ENCODE peak calls at places on chromosomes 5 and 9, in five cellular contexts. L is gastrocnemius medialis, Y is pancreas, U is uterus, H is heart left ventricle. T is an unnamed sample.
A peak's percentile ranks its signal among the peaks of the same experiment; 100 is the strongest.

GRCh38 chr5:146832985-146833732 is 45.4 kb downstream of the PPP2R2B start:
- DNase-seq in L (no peak), Y (no peak), U (no peak), H (no peak), T (no peak)

GRCh38 chr5:8581047-8581446 is 712.1 kb downstream of the MTRR start:
- DNase-seq in L (no peak), Y (no peak), U (no peak), H (no peak), T (no peak)

GRCh38 chr5:94361832-94362754 is 256.3 kb downstream of the KIAA0825 start:
- DNase-seq in L (no peak), Y (no peak), U (no peak), H (no peak), T (no peak)

GRCh38 chr5:73666891-73667290 is 40.9 kb downstream of the ARHGEF28 start:
- DNase-seq in L (no peak), Y (no peak), U (no peak), H (no peak), T (no peak)

GRCh38 chr9:70049236-70049635 is 5.6 kb downstream of the MAMDC2 start:
- DNase-seq in L (peak; percentile 75), Y (no peak), U (peak; percentile 72), H (peak; percentile 91), T (peak; percentile 52)

GRCh38 chr5:176812269-176813259 is 2.2 kb downstream of the UNC5A start:
- DNase-seq in L (no peak), Y (no peak), U (no peak), H (no peak), T (no peak)

GRCh38 chr9:83219154-83219923 is 156.4 kb upstream of the RASEF start:
- DNase-seq in L (peak; percentile 67), Y (peak; percentile 86), U (peak; percentile 75), H (peak; percentile 90), T (peak; percentile 79)

GRCh38 chr5:29054694-29055093 is 2016.3 kb upstream of the CDH9 start:
- DNase-seq in L (no peak), Y (no peak), U (no peak), H (no peak), T (no peak)

GRCh38 chr9:110284211-110284849 is 28.0 kb upstream of the TXN start:
- DNase-seq in L (no peak), Y (no peak), U (no peak), H (no peak), T (no peak)

GRCh38 chr9:127411122-127411521 is 13.1 kb upstream of the ZNF79 start:
- DNase-seq in L (no peak), Y (no peak), U (no peak), H (no peak), T (no peak)

GRCh38 chr5:174972291-174972690 is 247.9 kb downstream of the MSX2 start:
- DNase-seq in L (no peak), Y (peak; percentile 48), U (no peak), H (no peak), T (no peak)

GRCh38 chr5:11904270-11904906 is at the start of gene CTNND2:
- DNase-seq in L (no peak), Y (peak; percentile 84), U (no peak), H (peak; percentile 44), T (no peak)

GRCh38 chr5:151078490-151079262 is 2.2 kb downstream of the TNIP1 start:
- DNase-seq in L (no peak), Y (peak; percentile 42), U (no peak), H (peak; percentile 63), T (no peak)

GRCh38 chr5:76831108-76831447 is 12.2 kb downstream of the F2RL1 start:
- DNase-seq in L (no peak), Y (no peak), U (no peak), H (no peak), T (no peak)

GRCh38 chr9:120892748-120893584 is 16.0 kb upstream of the PHF19 start:
- DNase-seq in L (no peak), Y (no peak), U (no peak), H (no peak), T (no peak)

GRCh38 chr5:468401-468800 is 25.4 kb downstream of the EXOC3 start:
- DNase-seq in L (no peak), Y (no peak), U (no peak), H (peak; percentile 7), T (no peak)

GRCh38 chr9:115262477-115262876 is 144.5 kb upstream of the TNC start:
- DNase-seq in L (no peak), Y (peak; percentile 53), U (peak; percentile 69), H (peak; percentile 93), T (peak; percentile 86)

GRCh38 chr5:41508696-41509398 is 1.6 kb downstream of the PLCXD3 start:
- DNase-seq in L (no peak), Y (no peak), U (no peak), H (no peak), T (no peak)

GRCh38 chr5:40479939-40480338 is 199.8 kb upstream of the PTGER4 start:
- DNase-seq in L (no peak), Y (no peak), U (no peak), H (no peak), T (no peak)

GRCh38 chr5:32312194-32312681 is 501 bp downstream of the MTMR12 start:
- DNase-seq in L (peak; percentile 20), Y (peak; percentile 69), U (peak; percentile 64), H (peak; percentile 78), T (peak; percentile 73)

GRCh38 chr5:82641362-82641988 is 363.3 kb upstream of the RPS23 start:
- DNase-seq in L (peak; percentile 60), Y (peak; percentile 86), U (peak; percentile 71), H (peak; percentile 70), T (peak; percentile 30)

GRCh38 chr9:97831843-97832636 is 21.0 kb upstream of the FOXE1 start:
- DNase-seq in L (no peak), Y (no peak), U (no peak), H (no peak), T (no peak)

GRCh38 chr5:133850811-133851210 is 117.6 kb downstream of the C5orf15 start:
- DNase-seq in L (no peak), Y (no peak), U (no peak), H (no peak), T (no peak)

GRCh38 chr5:116209166-116209565 is 124.3 kb downstream of the COMMD10 start:
- DNase-seq in L (no peak), Y (no peak), U (no peak), H (no peak), T (no peak)

GRCh38 chr9:6055213-6055612 is 39.8 kb upstream of the RANBP6 start:
- DNase-seq in L (no peak), Y (peak; percentile 70), U (no peak), H (no peak), T (no peak)

GRCh38 chr5:14908195-14908594 is 36.6 kb upstream of the ANKH start:
- DNase-seq in L (no peak), Y (no peak), U (no peak), H (peak; percentile 29), T (no peak)

GRCh38 chr9:121201045-121201737 is 478 bp downstream of the RAB14 start:
- DNase-seq in L (peak; percentile 6), Y (no peak), U (no peak), H (peak; percentile 57), T (peak; percentile 53)

GRCh38 chr5:132760043-132760420 is 12.8 kb downstream of the CCNI2 start:
- DNase-seq in L (no peak), Y (no peak), U (no peak), H (no peak), T (no peak)

DNA sequence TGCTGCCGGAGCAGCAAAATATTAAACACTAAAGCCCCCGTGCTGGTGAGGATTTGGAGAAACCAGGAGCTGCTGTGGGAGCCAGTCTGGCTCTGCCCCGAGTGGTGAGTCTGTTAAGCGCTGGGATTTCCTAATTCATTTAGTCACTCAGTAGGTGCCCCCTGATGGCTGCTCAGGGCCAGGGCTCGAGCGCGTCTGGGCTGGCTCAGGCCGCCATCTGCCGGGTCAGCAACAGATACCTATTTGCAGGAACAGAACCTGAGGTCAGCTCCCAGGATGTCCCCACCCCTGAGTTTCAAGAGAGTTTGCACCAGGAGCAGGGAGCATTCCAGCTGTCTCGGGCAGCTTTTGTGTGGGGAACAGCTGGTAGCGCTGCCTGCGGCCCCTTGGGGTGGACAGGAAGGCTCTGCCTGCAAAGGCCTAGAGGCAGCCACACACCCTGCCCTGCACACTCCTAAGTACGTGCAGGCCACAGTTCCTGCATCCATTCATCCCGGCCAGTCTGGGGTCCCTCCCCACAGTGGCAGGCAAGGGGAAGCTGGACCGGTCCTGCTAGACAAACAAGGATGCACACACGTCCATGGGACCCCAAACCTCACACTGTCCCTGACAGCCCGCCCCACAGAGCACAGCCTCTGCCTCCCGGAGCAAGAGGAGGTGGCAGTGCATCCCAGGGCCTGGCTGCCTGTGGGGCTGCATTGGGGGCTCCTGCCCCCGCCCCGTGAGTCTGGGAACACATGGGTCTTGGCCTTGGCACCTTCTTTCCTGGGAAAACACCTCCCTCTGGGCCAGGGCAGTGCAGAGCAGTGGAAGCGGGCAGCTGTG is 83.7 kb downstream of the ADAMTS2 start:
- DNase-seq in L (no peak), Y (no peak), U (peak; percentile 38), H (peak; percentile 10), T (no peak)
- TF ChIP-seq CTCF in L (no peak), Y (no peak), U (peak; percentile 33), H (no peak), T (no peak)

DNA sequence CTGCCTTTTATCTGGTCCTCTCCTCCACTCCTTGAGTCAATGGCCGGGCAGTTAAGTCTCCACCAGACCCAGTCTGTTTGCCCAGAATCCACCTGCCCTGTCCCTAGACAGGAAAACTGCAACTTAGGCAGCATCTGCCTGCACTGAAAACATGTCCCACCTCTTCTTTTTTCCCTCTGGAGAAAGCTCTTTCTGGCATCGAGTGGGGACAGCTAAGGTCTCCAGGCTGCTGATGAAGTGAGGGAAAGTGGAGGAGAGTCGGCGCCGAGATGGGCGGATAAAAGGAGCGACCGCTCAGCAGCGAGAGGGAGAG is 243 bp upstream of the SHISAL2B start:
- DNase-seq in L (no peak), Y (no peak), U (no peak), H (no peak), T (no peak)
- H3K4me3 ChIP-seq in L (peak overlapping the region; percentile 52), Y (peak overlapping the region; percentile 32), U (peak overlapping the region; percentile 23), H (peak overlapping the region; percentile 34), T (peak overlapping the region; percentile 49)

DNA sequence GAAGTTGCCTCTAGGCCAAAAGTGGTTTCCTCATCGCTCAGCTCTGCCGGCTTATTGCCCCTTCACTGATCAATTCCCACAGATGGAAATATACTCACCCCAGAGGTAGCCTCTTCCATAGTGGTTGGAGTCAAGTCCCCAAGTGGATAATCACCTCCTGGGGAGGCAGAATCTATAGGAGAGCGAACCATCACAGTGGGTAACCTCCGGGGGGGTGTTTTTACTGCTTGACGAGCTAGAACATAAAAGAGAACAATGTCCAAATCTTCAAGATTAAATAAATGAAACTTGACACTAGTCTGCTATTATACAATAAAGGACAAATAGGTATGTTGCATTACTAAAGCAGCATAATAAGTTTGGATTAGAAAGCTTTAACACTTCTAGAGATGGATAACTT is 9.3 kb downstream of the BRD8 start:
- DNase-seq in L (no peak), Y (no peak), U (no peak), H (no peak), T (no peak)
- H3K36me3 ChIP-seq in L (peaks cover 96% of the 10 kb centered on the region), Y (peaks cover 78% of the 10 kb centered on the region), U (no peaks in the 10 kb centered on the region), H (peaks cover 100% of the 10 kb centered on the region), T (peaks cover 99% of the 10 kb centered on the region)

DNA sequence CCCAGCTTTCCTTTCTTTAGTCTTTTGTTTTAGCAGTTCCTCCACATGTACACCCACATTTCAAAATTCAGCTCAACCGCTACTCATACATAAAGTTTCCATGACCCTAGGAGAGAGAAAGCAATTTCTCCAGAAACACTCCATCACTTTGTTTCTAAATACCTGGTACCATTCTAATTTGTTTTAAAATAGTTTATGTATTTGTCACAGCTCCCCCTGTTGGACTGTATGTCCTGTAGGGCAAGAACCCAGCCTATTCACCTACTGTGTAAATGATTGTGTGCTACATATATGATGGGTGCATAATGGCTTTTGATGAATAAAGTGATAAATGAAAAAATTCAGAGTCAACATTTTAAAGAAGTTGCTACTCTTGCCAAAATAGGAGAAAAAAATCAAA is 139.1 kb downstream of the COX7C start:
- DNase-seq in L (no peak), Y (no peak), U (no peak), H (no peak), T (no peak)
- TF ChIP-seq CTCF in L (no peak), Y (no peak), U (no peak), H (no peak), T (no peak)

GRCh38 chr5:86617309-86617755 is 409 bp upstream of the COX7C start:
- DNase-seq in L (no peak), Y (no peak), U (no peak), H (no peak), T (no peak)
- H3K4me3 ChIP-seq in L (no peak overlapping the region), Y (peak overlapping the region; percentile 92), U (no peak overlapping the region), H (peak overlapping the region; percentile 98), T (peak overlapping the region; percentile 92)